ENCODE peak calls at places on chromosomes 12 and 14, in eight cellular contexts. V, O, U, M, G, A, J and H are unnamed samples.

GRCh38 chr14:62745496-62745895 is 299.8 kb downstream of the KCNH5 start:
- DNase-seq in V (no peak), O (no peak), U (no peak), M (no peak), G (no peak), A (no peak), J (no peak), H (no peak)

GRCh38 chr12:1803736-1804135 is 16.6 kb upstream of the LRTM2 start:
- DNase-seq in V (no peak), O (no peak), U (no peak), M (no peak), G (no peak), A (no peak), J (no peak), H (no peak)

GRCh38 chr14:105485720-105486332 is 860 bp upstream of the CRIP1 start:
- DNase-seq in V (peak), O (peak), U (peak), M (peak), G (no peak), A (peak), J (peak), H (peak)

GRCh38 chr12:52953181-52953841 is 4.4 kb downstream of the KRT18 start:
- DNase-seq in V (no peak), O (no peak), U (no peak), M (no peak), G (no peak), A (no peak), J (no peak), H (no peak)

GRCh38 chr12:64061868-64062375 is 160.2 kb downstream of the KICS2 start:
- DNase-seq in V (no peak), O (no peak), U (no peak), M (no peak), G (no peak), A (no peak), J (no peak), H (no peak)

GRCh38 chr12:64299628-64300027 is 77.5 kb upstream of the KICS2 start:
- DNase-seq in V (no peak), O (no peak), U (no peak), M (no peak), G (no peak), A (no peak), J (no peak), H (no peak)

GRCh38 chr12:104010800-104011199 is 39.2 kb downstream of the GLT8D2 start:
- DNase-seq in V (no peak), O (no peak), U (no peak), M (no peak), G (no peak), A (no peak), J (no peak), H (no peak)

GRCh38 chr14:29166507-29166906 is 399.9 kb downstream of the FOXG1 start:
- DNase-seq in V (no peak), O (no peak), U (no peak), M (no peak), G (no peak), A (no peak), J (no peak), H (peak)

GRCh38 chr12:6133642-6134041 is 9.2 kb upstream of the VWF start:
- DNase-seq in V (no peak), O (no peak), U (no peak), M (no peak), G (no peak), A (no peak), J (no peak), H (no peak)

GRCh38 chr12:113111247-113111646 is 24.3 kb downstream of the RASAL1 start:
- DNase-seq in V (no peak), O (no peak), U (no peak), M (no peak), G (no peak), A (no peak), J (no peak), H (no peak)

GRCh38 chr14:74620497-74620921 is 8.5 kb upstream of the LTBP2 start:
- DNase-seq in V (no peak), O (no peak), U (no peak), M (no peak), G (peak), A (peak), J (no peak), H (no peak)

GRCh38 chr14:44041700-44042099 is 465.4 kb downstream of the FSCB start:
- DNase-seq in V (peak), O (no peak), U (no peak), M (no peak), G (no peak), A (no peak), J (no peak), H (no peak)

GRCh38 chr12:34393086-34393820 is 371.0 kb downstream of the ALG10 start:
- DNase-seq in V (no peak), O (no peak), U (peak), M (no peak), G (no peak), A (no peak), J (no peak), H (no peak)